ENCODE peak calls at places on chromosomes 4 and X, in ten cellular contexts. N is tibial artery; U is cardiac fibroblast; O is CD8-positive, alpha-beta memory T cell; A is AG09309; V is A549; L is transverse colon; X is HL-60; P is kidney epithelial cell; B is lung. W is an unnamed sample.

GRCh38 chr4:2300431-2300861 is 38.5 kb upstream of the MXD4 start:
- DNase-seq in B (no peak), U (no peak), A (no peak), N (peak; percentile 57), L (no peak), X (no peak), O (no peak), P (no peak), V (no peak), W (peak; percentile 59)

GRCh38 chrX:20530319-20530979 is 263.7 kb upstream of the RPS6KA3 start:
- DNase-seq in N (peak; percentile 66), U (peak; percentile 65), L (peak; percentile 57), V (peak; percentile 66), O (peak; percentile 30), B (peak; percentile 52), A (peak; percentile 21), P (no peak), X (peak; percentile 56), W (no peak)

GRCh38 chr4:171813195-171813955 is at the start of gene GALNTL6:
- DNase-seq in B (no peak), L (no peak), O (no peak), P (no peak), N (no peak), V (peak; percentile 6), U (no peak), A (no peak), X (no peak), W (peak; percentile 72)

GRCh38 chr4:113641025-113641431 is 120.5 kb downstream of the CAMK2D start:
- DNase-seq in X (no peak), N (no peak), O (no peak), U (no peak), B (no peak), L (no peak), P (no peak), A (no peak), V (peak; percentile 19), W (no peak)

GRCh38 chrX:101417981-101418841 is 10.2 kb downstream of the HNRNPH2 start:
- DNase-seq in X (peak; percentile 48), U (peak; percentile 30), O (peak; percentile 11), N (peak; percentile 78), L (peak; percentile 59), P (no peak), V (no peak), A (no peak), B (peak; percentile 67), W (peak; percentile 90)

GRCh38 chrX:8845060-8845459 is 43.9 kb upstream of the FAM9A start:
- DNase-seq in N (no peak), B (no peak), U (peak; percentile 68), X (no peak), O (no peak), P (no peak), L (no peak), A (no peak), V (peak; percentile 83), W (no peak)

GRCh38 chrX:110178179-110178865 is 139.6 kb downstream of the AMMECR1 start:
- DNase-seq in P (no peak), V (no peak), N (no peak), B (no peak), L (no peak), O (no peak), U (no peak), A (no peak), X (no peak), W (no peak)

GRCh38 chr4:144280688-144281087 is 140.2 kb upstream of the GYPA start:
- DNase-seq in A (no peak), V (no peak), L (no peak), U (no peak), O (no peak), X (no peak), B (no peak), N (no peak), P (no peak), W (no peak)

GRCh38 chrX:103656623-103657022 is 27.8 kb downstream of the TCEAL1 start:
- DNase-seq in N (no peak), B (no peak), P (peak; percentile 50), V (peak; percentile 88), X (no peak), U (no peak), A (peak; percentile 56), L (no peak), O (no peak), W (no peak)

GRCh38 chr4:94014484-94015136 is 186.1 kb downstream of the ATOH1 start:
- DNase-seq in U (no peak), N (no peak), L (no peak), V (no peak), A (no peak), O (no peak), P (no peak), X (no peak), B (no peak), W (no peak)

GRCh38 chr4:153781717-153782416 is 7.0 kb downstream of the SFRP2 start:
- DNase-seq in A (peak; percentile 89), V (no peak), B (no peak), X (no peak), L (no peak), U (no peak), N (no peak), P (no peak), O (no peak), W (no peak)
- H3K4me3 ChIP-seq in A (no peak overlapping the region), V (no peak overlapping the region), B (no peak overlapping the region), X (no peak overlapping the region), L (no peak overlapping the region), U (no peak overlapping the region), N (no peak overlapping the region), P (no peak overlapping the region), O (no peak overlapping the region), W (no peak overlapping the region)

GRCh38 chrX:24151513-24151912 is 2.0 kb downstream of the ZFX start:
- DNase-seq in X (no peak), O (no peak), P (no peak), B (no peak), U (no peak), L (no peak), A (no peak), V (peak; percentile 29), N (no peak), W (no peak)
- H3K4me3 ChIP-seq in X (peak overlapping the region; percentile 62), O (peak overlapping the region; percentile 77), P (peak overlapping the region; percentile 89), B (peak overlapping the region; percentile 39), U (peak overlapping the region; percentile 63), L (peak overlapping the region; percentile 74), A (peak overlapping the region; percentile 90), V (peak overlapping the region; percentile 85), N (peak overlapping the region; percentile 66), W (no peak overlapping the region)

GRCh38 chr4:39976945-39977488 is 694 bp downstream of the PDS5A start:
- DNase-seq in V (peak; percentile 17), X (peak; percentile 36), A (no peak), N (peak; percentile 71), O (peak; percentile 38), U (peak; percentile 36), L (peak; percentile 39), P (no peak), B (peak; percentile 41), W (peak; percentile 83)
- H3K4me3 ChIP-seq in V (peak overlapping the region; percentile 95), X (peak overlapping the region; percentile 82), A (peak overlapping the region; percentile 96), N (peak overlapping the region; percentile 80), O (peak overlapping the region; percentile 78), U (peak overlapping the region; percentile 86), L (peak overlapping the region; percentile 98), P (peak overlapping the region; percentile 77), B (peak overlapping the region; percentile 86), W (peak overlapping the region; percentile 81)

DNA sequence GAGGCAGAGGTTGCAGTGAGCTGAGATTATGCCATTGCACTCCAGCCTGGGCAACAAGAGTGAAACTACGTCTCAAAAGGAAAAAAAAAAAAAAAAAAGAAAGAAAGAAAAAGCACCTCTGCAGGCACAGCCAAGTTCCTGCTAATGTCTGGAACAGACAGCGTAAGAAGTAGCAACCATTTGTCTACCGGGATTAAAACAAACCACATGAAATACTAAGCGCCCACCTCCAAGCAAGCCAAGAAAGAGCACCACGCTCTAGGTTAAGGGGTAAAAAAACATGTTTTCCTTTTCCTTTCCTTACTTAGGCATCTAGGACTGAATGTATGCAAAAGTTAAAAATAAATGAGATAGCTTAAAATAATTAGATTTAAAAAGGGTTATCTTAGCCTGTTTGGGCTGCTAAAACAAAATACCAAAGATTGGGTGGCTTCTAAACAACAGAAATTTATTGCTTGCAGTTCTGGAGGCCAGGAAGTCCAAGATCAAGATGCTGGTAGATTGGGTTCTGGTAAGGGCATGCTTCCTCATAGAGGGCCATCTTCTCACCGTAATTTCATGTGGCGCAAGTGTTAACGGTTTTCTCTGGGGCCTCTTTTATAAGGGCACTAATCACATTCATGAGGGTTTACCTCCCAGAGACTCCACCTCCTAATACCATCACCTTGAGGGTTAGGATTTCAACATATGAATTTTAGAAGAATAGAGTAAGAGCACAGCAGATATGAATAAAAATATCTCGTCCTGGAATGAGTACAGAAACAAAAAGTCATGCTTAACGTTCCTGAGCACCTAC is 12.3 kb downstream of the GPC4 start:
- DNase-seq in V (no peak), L (no peak), B (no peak), O (no peak), A (no peak), U (no peak), P (no peak), X (no peak), N (no peak), W (no peak)
- H3K4me3 ChIP-seq in V (no peak overlapping the region), L (no peak overlapping the region), B (no peak overlapping the region), O (no peak overlapping the region), A (no peak overlapping the region), U (no peak overlapping the region), P (no peak overlapping the region), X (no peak overlapping the region), N (no peak overlapping the region), W (no peak overlapping the region)